ENCODE peak calls at places on chromosomes 3 and 15, in eight cellular contexts. U, L, B, X, Y, S, D and C are unnamed samples.

GRCh38 chr3:30548605-30549004 is 57.8 kb upstream of the TGFBR2 start:
- DNase-seq in S (peak; percentile 77), B (no peak), Y (peak; percentile 40), X (no peak), U (no peak), D (peak; percentile 48), L (peak; percentile 57), C (no peak)

GRCh38 chr3:45034612-45035252 is 8.6 kb downstream of the CLEC3B start:
- DNase-seq in L (peak; percentile 61), U (peak; percentile 82), D (no peak), X (peak; percentile 81), Y (no peak), S (no peak), B (peak; percentile 80), C (no peak)

GRCh38 chr15:31350771-31351170 is 24.1 kb downstream of the KLF13 start:
- DNase-seq in U (no peak), L (no peak), X (no peak), S (no peak), D (no peak), B (peak; percentile 7), Y (no peak), C (no peak)

GRCh38 chr3:190073264-190073663 is 47.4 kb downstream of the P3H2 start:
- DNase-seq in L (no peak), S (no peak), U (no peak), Y (no peak), B (no peak), X (no peak), D (no peak), C (no peak)

GRCh38 chr3:79202471-79203143 is 565.2 kb downstream of the ROBO1 start:
- DNase-seq in D (no peak), X (no peak), Y (no peak), U (no peak), S (no peak), B (no peak), L (no peak), C (no peak)

GRCh38 chr15:45648521-45649200 is 13.8 kb downstream of the SQOR start:
- DNase-seq in B (peak; percentile 74), L (no peak), Y (no peak), D (no peak), S (no peak), U (no peak), X (no peak), C (peak; percentile 42)

GRCh38 chr3:15438988-15439387 is 11.6 kb downstream of the EAF1 start:
- DNase-seq in L (no peak), X (peak; percentile 34), B (no peak), S (no peak), U (no peak), D (no peak), Y (no peak), C (no peak)

GRCh38 chr3:35908366-35909232 is 269.3 kb downstream of the ARPP21 start:
- DNase-seq in Y (peak; percentile 83), X (peak; percentile 61), U (no peak), B (peak; percentile 74), S (peak; percentile 77), L (peak; percentile 89), D (no peak), C (peak; percentile 18)

GRCh38 chr15:96268421-96269204 is 61.9 kb upstream of the NR2F2 start:
- DNase-seq in L (no peak), Y (peak; percentile 77), X (no peak), D (no peak), S (no peak), B (no peak), U (no peak), C (peak; percentile 34)

GRCh38 chr15:92519709-92520108 is 126.0 kb downstream of the ST8SIA2 start:
- DNase-seq in Y (no peak), X (no peak), B (no peak), U (no peak), D (no peak), L (no peak), S (no peak), C (no peak)

DNA sequence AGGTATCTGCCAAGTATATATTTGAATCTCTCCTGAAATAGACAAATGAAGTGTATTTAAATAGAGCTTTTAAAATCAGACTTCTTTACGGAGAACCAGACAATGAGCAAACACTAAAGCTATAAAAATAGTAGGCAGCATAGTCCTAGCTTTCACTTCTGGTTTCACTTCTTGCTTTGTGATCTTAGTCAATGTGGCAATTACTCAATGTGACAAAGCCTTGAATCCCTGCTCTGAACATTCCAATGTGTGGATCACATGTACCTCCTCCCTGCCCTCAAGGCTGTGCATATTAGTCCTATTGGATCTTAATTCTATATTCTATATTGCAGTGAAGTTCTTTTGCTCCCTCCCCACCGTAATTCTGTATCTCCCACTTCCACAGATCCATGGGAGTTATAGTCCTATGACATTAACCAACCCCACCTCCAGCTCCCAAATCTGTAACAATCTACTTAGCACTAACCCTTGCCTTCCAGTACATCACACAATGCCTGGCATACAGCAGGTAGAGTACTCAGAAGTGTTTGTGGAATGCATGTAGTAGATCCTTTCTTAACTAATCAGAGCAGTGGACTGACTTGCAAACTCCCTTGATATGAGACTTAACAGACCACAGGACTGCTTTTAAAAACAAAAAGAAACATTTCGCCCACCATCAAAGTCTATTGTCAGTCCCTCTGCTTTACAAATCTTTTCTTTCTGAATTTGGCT is 24.3 kb upstream of the CP start:
- DNase-seq in U (no peak), Y (no peak), B (peak; percentile 79), S (no peak), D (no peak), X (no peak), L (no peak), C (no peak)
- H3K27ac ChIP-seq in U (peak overlapping the region; percentile 49), Y (no peak overlapping the region), B (peak overlapping the region; percentile 38), S (no peak overlapping the region), D (no peak overlapping the region), X (no peak overlapping the region), L (peak overlapping the region; percentile 26), C (peak overlapping the region; percentile 47)

DNA sequence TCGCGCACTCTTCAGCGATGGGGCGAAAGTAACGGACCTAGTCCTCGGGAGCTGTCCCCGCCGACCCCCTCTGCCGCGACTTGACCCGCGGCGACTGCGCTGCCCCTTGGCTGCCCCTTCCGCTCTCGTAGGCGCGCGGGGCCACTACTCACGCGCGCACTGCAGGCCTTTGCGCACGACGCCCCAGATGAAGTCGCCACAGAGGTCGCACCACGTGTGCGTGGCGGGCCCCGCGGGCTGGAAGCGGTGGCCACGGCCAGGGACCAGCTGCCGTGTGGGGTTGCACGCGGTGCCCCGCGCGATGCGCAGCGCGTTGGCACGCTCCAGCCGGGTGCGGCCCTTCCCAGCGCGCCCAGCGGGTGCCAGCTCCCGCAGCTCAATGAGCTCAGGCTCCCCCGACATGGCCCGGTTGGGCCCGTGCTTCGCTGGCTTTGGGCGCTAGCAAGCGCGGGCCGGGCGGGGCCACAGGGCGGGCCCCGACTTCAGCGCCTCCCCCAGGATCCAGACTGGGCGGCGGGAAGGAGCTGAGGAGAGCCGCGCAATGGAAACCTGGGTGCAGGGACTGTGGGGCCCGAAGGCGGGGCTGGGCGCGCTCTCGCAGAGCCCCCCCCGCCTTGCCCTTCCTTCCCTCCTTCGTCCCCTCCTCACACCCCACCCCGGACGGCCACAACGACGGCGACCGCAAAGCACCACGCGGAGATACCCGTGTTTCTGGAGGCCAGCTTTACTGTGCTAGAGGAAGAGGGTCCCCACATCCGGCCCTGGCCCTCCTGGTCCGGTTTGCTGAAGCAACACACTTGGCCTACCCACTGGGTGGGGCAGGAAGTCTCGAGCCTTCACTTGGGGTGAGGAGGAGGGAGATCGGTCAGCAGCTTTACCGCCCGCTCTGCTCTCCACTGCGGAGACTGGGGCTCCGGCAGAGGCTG is at the start of gene RASSF1:
- DNase-seq in X (peak; percentile 83), D (peak; percentile 83), B (no peak), L (peak; percentile 63), S (peak; percentile 60), U (peak; percentile 92), Y (no peak), C (no peak)
- H3K27ac ChIP-seq in X (peak within 1 kb of the TSS; percentile 99), D (peak within 1 kb of the TSS; percentile 88), B (no peak within 1 kb of the TSS), L (peak within 1 kb of the TSS; percentile 78), S (no peak within 1 kb of the TSS), U (peak within 1 kb of the TSS; percentile 100), Y (no peak within 1 kb of the TSS), C (no peak within 1 kb of the TSS)

DNA sequence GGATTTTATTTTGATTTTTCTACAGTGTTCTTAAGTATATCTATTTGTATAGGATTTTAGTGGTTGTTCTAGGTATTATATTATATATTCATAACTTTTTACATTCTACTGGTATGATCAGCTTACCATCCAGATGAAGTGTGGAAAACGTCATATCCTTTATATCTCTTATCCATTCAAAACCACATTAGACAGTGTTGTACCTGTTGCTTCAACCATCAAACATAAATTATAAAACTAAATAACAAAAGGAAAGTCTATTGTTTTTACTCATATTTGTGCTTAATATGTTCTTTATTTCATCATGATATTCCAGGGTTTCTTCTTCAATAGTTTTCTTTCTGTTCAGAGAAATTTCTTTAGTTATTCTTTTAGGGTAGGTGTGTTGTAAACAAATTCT is 191.4 kb downstream of the RPLP1 start:
- DNase-seq in Y (no peak), D (no peak), X (no peak), L (no peak), U (no peak), B (no peak), S (no peak), C (no peak)
- H3K27ac ChIP-seq in Y (no peak overlapping the region), D (no peak overlapping the region), X (no peak overlapping the region), L (no peak overlapping the region), U (no peak overlapping the region), B (no peak overlapping the region), S (no peak overlapping the region), C (no peak overlapping the region)

GRCh38 chr3:183085634-183086390 is 13.5 kb downstream of the MCCC1 start:
- DNase-seq in B (no peak), S (peak; percentile 75), X (no peak), U (no peak), D (peak; percentile 48), Y (peak; percentile 58), L (peak; percentile 53), C (no peak)

GRCh38 chr3:183074881-183075280 is 24.4 kb downstream of the MCCC1 start:
- DNase-seq in S (no peak), X (no peak), Y (no peak), B (no peak), D (no peak), L (no peak), U (no peak), C (no peak)

GRCh38 chr3:183082355-183082915 is 16.9 kb downstream of the MCCC1 start:
- DNase-seq in Y (no peak), S (no peak), U (no peak), X (no peak), L (no peak), B (no peak), D (no peak), C (no peak)

GRCh38 chr3:183081459-183082183 is 17.7 kb downstream of the MCCC1 start:
- DNase-seq in L (no peak), B (no peak), D (no peak), S (no peak), U (no peak), X (no peak), Y (no peak), C (no peak)

GRCh38 chr3:183080628-183081027 is 18.7 kb downstream of the MCCC1 start:
- DNase-seq in S (no peak), D (no peak), Y (no peak), L (no peak), X (no peak), B (no peak), U (no peak), C (no peak)
- H3K27ac ChIP-seq in S (no peak overlapping the region), D (no peak overlapping the region), Y (no peak overlapping the region), L (no peak overlapping the region), X (no peak overlapping the region), B (no peak overlapping the region), U (no peak overlapping the region), C (no peak overlapping the region)